ENCODE peak calls at places on chromosomes 16 and 17, in seven cellular contexts. A is ecto neural progenitor cell, E is lung microvascular endothelial cell, M is fibroblast of lung, Q is ACHN, B is gastrocnemius medialis, G is tibial artery. J is an unnamed sample.

GRCh38 chr16:65546353-65546791 is 424.5 kb upstream of the CDH11 start:
- DNase-seq in E (no peak), G (no peak), Q (no peak), A (no peak), M (peak), B (no peak), J (no peak)

GRCh38 chr16:14562691-14563491 is 67.2 kb downstream of the PARN start:
- DNase-seq in B (no peak), A (no peak), E (no peak), Q (no peak), M (peak), G (no peak), J (no peak)

GRCh38 chr17:61480414-61480807 is 28.2 kb downstream of the TBX4 start:
- DNase-seq in G (peak), E (no peak), M (no peak), B (no peak), Q (no peak), A (no peak), J (no peak)

GRCh38 chr17:68759343-68760140 is 158.4 kb upstream of the FAM20A start:
- DNase-seq in B (peak), A (peak), M (peak), E (peak), G (peak), Q (peak), J (peak)

GRCh38 chr16:13331918-13332317 is 430.5 kb downstream of the SHISA9 start:
- DNase-seq in E (no peak), A (no peak), M (no peak), B (no peak), G (no peak), Q (no peak), J (no peak)

GRCh38 chr17:7717756-7718350 is 309 bp downstream of the DNAH2 start:
- DNase-seq in M (peak), A (no peak), E (peak), G (no peak), Q (no peak), B (no peak), J (no peak)

GRCh38 chr17:27810211-27810901 is 10.0 kb upstream of the NOS2 start:
- DNase-seq in Q (no peak), M (no peak), E (no peak), G (no peak), B (no peak), A (no peak), J (no peak)

GRCh38 chr16:75432828-75433731 is at the start of gene CFDP1:
- DNase-seq in G (peak), M (peak), A (peak), B (peak), Q (peak), E (peak), J (peak)